ENCODE peak calls at places on chromosomes 4 and X, in five cellular contexts. D is nephron progenitor cell; U is activated CD4-positive, alpha-beta T cell treated with anti-CD3 and anti-CD28 coated beads, Interleukin-2, amount 10 ng/mL, durations not matched to agents 7 days and 5 days; T is coronary artery; V is NCI-H2171. O is an unnamed sample.

GRCh38 chr4:34046580-34046979 is 2197.7 kb downstream of the ARAP2 start:
- DNase-seq in T (no peak), U (no peak), V (no peak), D (no peak), O (peak)

GRCh38 chrX:80306007-80306406 is 114.2 kb upstream of the TENT5D start:
- DNase-seq in U (no peak), D (no peak), V (no peak), T (no peak), O (no peak)

GRCh38 chrX:107374116-107374515 is 75.3 kb upstream of the FRMPD3 start:
- DNase-seq in T (no peak), V (no peak), U (no peak), D (no peak), O (no peak)

GRCh38 chr4:156193800-156194199 is 240.1 kb upstream of the CTSO start:
- DNase-seq in U (no peak), V (peak), D (no peak), T (no peak), O (no peak)

GRCh38 chr4:27187786-27188185 is 327.1 kb downstream of the STIM2 start:
- DNase-seq in U (no peak), V (no peak), T (no peak), D (no peak), O (no peak)

GRCh38 chr4:182185491-182185890 is 57.7 kb upstream of the TENM3 start:
- DNase-seq in U (no peak), T (no peak), D (no peak), V (no peak), O (no peak)

GRCh38 chr4:181517521-181517920 is 725.7 kb upstream of the TENM3 start:
- DNase-seq in V (no peak), U (no peak), D (no peak), T (no peak), O (no peak)

GRCh38 chr4:39908284-39908683 is 69.4 kb downstream of the PDS5A start:
- DNase-seq in D (no peak), T (no peak), U (no peak), V (no peak), O (no peak)

GRCh38 chr4:38805530-38806145 is 1.0 kb upstream of the TLR1 start:
- DNase-seq in U (peak), T (no peak), V (no peak), D (no peak), O (no peak)

GRCh38 chrX:12825801-12826200 is 34.6 kb downstream of the PRPS2 start:
- DNase-seq in U (no peak), D (no peak), V (no peak), T (no peak), O (peak)

GRCh38 chr4:89300490-89300889 is 7.1 kb downstream of the GPRIN3 start:
- DNase-seq in D (no peak), T (no peak), U (no peak), V (no peak), O (no peak)

GRCh38 chrX:124211312-124211942 is 121.0 kb upstream of the TEX13D start:
- DNase-seq in V (no peak), D (no peak), U (peak), T (no peak), O (peak)

GRCh38 chrX:11309220-11309619 is 16.0 kb downstream of the AMELX start:
- DNase-seq in U (no peak), T (no peak), V (no peak), D (no peak), O (no peak)

GRCh38 chr4:74543247-74543670 is 98.3 kb downstream of the AREG start:
- DNase-seq in D (no peak), T (no peak), U (peak), V (no peak), O (peak)

GRCh38 chr4:2828758-2829181 is 14.9 kb upstream of the ADD1 start:
- DNase-seq in T (no peak), D (no peak), V (no peak), U (no peak), O (no peak)

GRCh38 chrX:45449982-45450381 is 249.3 kb upstream of the DIPK2B start:
- DNase-seq in U (no peak), D (no peak), V (no peak), T (no peak), O (peak)

GRCh38 chr4:30836231-30836630 is 116.1 kb downstream of the PCDH7 start:
- DNase-seq in U (no peak), D (no peak), T (no peak), V (no peak), O (no peak)

O was measured in HT-29.